ENCODE peak calls at places on chromosomes 2 and 18, in four cellular contexts. M is A549, W is neural progenitor cell, X is PC-3. C is an unnamed sample.

GRCh38 chr2:209472386-209472832 is 48.6 kb downstream of the MAP2 start:
- DNase-seq in W (no peak), M (no peak), X (peak; percentile 68), C (no peak)

GRCh38 chr2:115161531-115162453 is 719.4 kb downstream of the DPP10 start:
- DNase-seq in W (peak; percentile 68), X (no peak), M (no peak), C (no peak)

GRCh38 chr2:2270808-2271415 is 60.2 kb downstream of the MYT1L start:
- DNase-seq in M (no peak), W (no peak), X (no peak), C (no peak)

GRCh38 chr2:160252278-160252887 is 52.3 kb upstream of the ITGB6 start:
- DNase-seq in W (peak; percentile 33), X (peak; percentile 75), M (peak; percentile 56), C (peak; percentile 11)

GRCh38 chr2:175037941-175038340 is 32.8 kb upstream of the CHN1 start:
- DNase-seq in X (no peak), M (no peak), W (no peak), C (no peak)

GRCh38 chr2:110173523-110173922 is 31.3 kb downstream of the NPHP1 start:
- DNase-seq in M (no peak), W (no peak), X (peak; percentile 84), C (no peak)

GRCh38 chr18:45761512-45762114 is 37.6 kb downstream of the SLC14A1 start:
- DNase-seq in M (no peak), W (no peak), X (no peak), C (no peak)

GRCh38 chr2:201807452-201807980 is 1.2 kb downstream of the CDK15 start:
- DNase-seq in X (no peak), W (no peak), M (no peak), C (no peak)

GRCh38 chr2:144086965-144087364 is 433.0 kb downstream of the ZEB2 start:
- DNase-seq in X (peak; percentile 68), M (no peak), W (no peak), C (no peak)

DNA sequence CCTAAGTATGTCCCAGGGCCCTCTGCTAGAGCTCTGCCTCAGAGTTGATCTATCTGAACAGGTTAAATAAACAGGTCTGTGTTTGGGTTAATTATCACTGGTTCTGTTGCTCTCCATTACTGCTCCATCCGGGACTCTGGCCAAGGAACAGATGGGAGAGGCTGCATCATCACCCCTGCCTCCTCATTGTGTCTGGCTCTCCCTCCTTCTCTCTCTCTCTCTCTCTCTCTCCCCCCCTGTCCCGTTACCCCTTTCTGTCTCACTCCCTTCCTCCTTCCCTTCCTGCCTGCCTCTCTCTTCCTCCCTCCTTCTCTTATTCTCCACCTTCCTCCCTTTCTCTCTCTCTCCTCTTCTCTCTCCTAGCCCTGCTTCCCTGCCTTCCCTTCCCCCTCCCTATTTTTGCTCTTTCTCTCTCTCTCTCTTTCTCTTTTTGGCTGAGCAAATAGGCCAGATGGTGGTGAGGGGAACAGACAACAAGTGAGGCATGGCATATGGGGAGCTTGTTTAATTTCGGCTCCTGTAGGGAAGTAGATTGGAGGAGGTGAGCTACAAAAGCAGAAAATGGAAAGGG is 62.1 kb downstream of the SETBP1 start:
- DNase-seq in M (no peak), X (no peak), W (peak; percentile 31), C (no peak)
- H3K4me2 ChIP-seq in M (peak overlapping the region; percentile 28), X (no peak overlapping the region), W (peak overlapping the region; percentile 80), C (peak overlapping the region; percentile 34)

GRCh38 chr2:219500135-219500534 is 1.4 kb downstream of the GMPPA start:
- DNase-seq in X (peak; percentile 24), M (no peak), W (peak; percentile 42), C (no peak)
- TF ChIP-seq CTCF in X (peak; percentile 50), M (no peak), W (peak; percentile 48), C (peak; percentile 67)

DNA sequence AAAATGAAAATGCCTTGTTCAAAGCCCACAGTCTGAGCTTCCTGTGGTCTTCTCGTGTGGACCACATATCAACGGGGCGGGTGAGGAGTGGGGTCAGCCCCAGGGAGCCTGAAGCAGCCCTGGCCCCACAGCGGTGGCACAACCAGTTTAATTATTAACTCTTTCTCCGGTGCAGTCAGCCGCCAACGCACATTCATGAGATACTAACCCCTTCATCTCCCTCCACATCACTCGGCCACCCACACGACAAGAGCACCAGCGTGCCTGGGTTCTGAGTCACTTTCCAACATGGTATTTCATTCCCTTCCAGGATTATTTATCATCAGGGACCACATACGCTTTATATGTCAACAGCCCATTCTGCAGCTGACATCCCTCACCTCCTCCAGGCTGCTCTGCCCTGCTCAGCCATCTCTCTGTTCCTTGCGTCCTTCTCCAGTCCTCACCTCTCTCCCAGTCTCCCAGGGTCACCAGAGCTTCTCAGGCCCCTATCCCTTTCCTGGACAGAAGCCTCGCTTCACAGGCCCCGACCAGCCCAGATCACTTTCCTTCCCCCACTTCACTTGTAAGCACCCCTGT is 48.0 kb upstream of the ID2 start:
- DNase-seq in W (no peak), M (peak; percentile 98), X (peak; percentile 59), C (no peak)
- H3K4me1 ChIP-seq in W (peaks cover 31% of the 10 kb centered on the region), M (peaks cover 77% of the 10 kb centered on the region), X (peaks cover 4% of the 10 kb centered on the region), C (peaks cover 47% of the 10 kb centered on the region)

DNA sequence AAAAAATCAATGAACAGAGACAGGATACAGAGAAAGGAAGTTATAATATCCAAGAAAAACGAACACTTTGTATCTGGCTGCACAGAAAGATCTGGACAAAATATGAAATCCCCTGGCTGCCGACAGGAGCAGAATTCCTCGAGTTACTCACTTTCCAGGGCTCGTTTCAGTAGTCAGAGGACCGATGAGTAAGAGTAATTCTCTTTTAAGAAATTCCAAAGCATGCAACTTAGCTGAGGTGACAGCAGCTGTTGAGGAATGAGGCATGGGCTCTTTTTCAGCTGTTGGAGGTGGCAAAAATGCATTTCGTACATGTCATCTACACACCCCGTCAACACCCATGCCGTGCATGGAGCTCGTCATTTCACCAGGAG is 210.7 kb upstream of the SMIM21 start:
- DNase-seq in X (no peak), M (no peak), W (no peak), C (no peak)
- H3K4me2 ChIP-seq in X (no peak overlapping the region), M (no peak overlapping the region), W (peak overlapping the region; percentile 19), C (no peak overlapping the region)

DNA sequence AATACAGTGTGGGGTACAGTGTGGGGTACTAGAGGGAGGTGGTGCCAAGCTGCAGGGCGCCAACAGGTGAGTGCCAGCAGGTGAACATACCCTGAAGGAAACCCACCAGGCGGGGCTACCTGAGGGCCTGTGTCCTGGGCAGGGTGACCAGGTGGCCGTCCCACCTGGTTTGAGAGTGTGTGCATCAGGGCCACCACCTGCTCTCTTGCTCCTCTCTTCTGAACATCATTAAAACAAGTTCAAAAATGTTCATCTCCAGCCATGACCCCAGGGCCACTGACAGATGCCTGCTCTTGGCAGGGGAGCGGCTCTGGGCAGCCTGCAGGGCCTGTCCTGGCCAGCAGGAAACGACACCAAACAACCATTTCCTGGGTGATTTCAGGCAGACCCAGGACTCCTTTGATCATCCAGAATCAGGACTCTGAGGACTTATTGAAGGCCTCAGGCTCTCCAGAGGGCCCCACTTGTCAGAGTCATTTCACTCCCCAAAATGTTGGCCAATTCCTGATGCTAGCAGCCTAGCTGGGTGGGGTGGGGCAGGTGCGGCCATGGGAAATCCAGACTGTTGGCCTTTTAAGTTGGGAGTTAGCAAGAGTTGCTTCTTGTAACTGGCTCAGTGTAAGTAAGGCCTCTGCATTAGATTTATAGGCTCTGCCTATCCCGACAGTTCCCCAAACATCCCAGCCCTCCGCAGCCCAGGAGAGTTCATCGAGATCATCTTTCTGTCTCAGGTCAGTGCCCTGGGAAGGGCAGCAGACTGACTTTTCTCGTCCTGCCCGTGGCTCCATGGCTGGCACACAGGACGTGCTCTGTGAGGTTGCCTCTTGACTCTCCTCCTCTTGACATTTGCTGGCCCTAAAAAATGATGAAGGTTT is 111.5 kb upstream of the ZNF236 start:
- DNase-seq in M (no peak), X (no peak), W (no peak), C (no peak)
- TF ChIP-seq CTCF in M (no peak), X (no peak), W (no peak), C (no peak)

GRCh38 chr2:20959252-20959651 is 84.6 kb downstream of the APOB start:
- DNase-seq in X (no peak), M (no peak), W (no peak), C (no peak)
- H3K4me1 ChIP-seq in X (no peaks in the 10 kb centered on the region), M (no peaks in the 10 kb centered on the region), W (no peaks in the 10 kb centered on the region), C (no peaks in the 10 kb centered on the region)

DNA sequence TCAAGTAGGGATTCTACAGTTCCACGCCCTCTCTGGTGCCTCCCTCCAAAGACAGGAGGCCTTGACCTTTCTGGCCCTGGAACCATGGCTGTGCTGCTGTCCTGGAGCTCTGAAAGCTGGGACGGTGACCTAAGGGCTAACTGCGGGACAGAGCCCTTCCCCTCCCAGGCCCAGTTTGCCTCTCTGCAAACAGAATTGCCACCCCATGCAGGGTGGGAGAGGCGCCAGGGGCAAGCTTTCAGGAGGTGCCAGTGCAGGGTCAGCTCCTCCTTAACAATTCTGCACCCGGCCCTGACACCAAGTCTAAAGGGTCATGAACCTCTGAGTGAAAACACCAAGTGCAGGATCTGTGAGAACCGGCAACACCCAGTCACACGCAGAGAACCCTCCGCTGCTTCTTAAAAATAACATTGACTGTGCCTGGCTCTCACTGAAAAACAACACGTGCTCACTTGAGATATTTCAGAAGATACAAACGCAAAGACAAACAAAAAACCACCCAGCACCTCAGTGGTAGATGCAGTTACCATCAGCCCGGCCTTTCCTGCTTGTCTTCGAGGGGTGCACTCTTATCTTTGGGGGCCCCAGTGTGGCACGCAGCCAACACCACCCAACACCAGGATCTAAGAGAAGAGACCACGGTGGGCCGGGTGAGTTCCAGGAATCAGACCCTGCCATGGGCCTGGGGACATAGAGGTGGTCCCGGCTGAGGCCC is 1.1 kb upstream of the SNED1 start:
- DNase-seq in M (no peak), X (no peak), W (no peak), C (no peak)
- H3K4me2 ChIP-seq in M (peak overlapping the region; percentile 81), X (peak overlapping the region; percentile 85), W (peak overlapping the region; percentile 85), C (no peak overlapping the region)

DNA sequence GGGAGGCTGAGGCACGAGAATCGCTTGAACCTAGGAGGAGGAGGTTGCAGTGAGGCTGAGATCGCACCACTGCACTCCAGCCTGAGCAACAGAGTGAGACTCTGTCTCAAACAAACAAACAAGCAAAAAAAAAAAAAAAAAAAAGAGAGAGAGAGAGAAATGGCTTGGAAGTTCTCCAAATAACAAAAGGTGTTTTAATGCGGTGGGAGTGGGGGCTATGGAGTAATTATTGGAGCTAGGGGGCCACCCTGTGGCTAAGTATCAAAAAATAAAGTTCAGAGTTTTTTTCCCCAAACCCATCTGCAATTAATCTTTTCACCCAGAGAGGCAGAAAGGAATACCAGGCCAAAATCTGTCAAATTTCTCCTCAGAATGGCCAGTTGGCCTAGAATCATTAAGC is 23.0 kb upstream of the CEP68 start:
- DNase-seq in W (no peak), M (peak; percentile 29), X (peak; percentile 39), C (peak; percentile 68)
- TF ChIP-seq CTCF in W (peak; percentile 8), M (peak; percentile 61), X (peak; percentile 49), C (peak; percentile 74)

DNA sequence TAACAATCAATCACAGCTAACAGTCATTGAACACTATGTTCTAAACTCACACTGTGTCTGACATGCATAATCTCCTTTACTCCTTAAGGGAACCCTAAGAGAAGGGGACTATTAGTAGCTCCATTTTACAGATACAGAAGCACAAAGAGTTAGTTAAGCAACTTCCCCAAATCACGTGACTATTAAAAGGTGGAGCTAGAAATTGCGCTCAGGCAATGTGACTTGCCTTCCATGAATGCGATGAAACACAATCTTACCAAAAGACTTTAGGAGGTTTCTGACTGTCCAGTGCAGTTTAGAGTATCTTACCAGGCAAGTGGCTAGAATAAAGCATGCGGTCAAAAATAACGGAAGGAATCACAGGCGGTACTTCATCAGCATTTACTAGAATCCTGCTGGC is 70.4 kb downstream of the ZNF521 start:
- DNase-seq in X (no peak), W (no peak), M (no peak), C (no peak)
- H3K4me1 ChIP-seq in X (no peaks in the 10 kb centered on the region), W (peaks cover 77% of the 10 kb centered on the region), M (no peaks in the 10 kb centered on the region), C (no peaks in the 10 kb centered on the region)